ENCODE peak calls at places on chromosomes 7 and 10, in eight cellular contexts. G, M, Z, W, A, E, B and L are unnamed samples.
A peak's percentile ranks its signal among the peaks of the same experiment; 100 is the strongest.

GRCh38 chr7:105131033-105131656 is 117.1 kb downstream of the KMT2E start:
- DNase-seq in B (no peak), Z (peak; percentile 38), E (no peak), G (no peak), M (no peak), W (no peak), A (no peak), L (no peak)

GRCh38 chr10:126422561-126422960 is 34.3 kb upstream of the ADAM12 start:
- DNase-seq in M (no peak), A (no peak), E (no peak), G (no peak), B (no peak), W (no peak), Z (no peak), L (no peak)

GRCh38 chr7:123871998-123872867 is 27.3 kb downstream of the HYAL4 start:
- DNase-seq in Z (no peak), A (peak; percentile 8), G (peak; percentile 51), B (peak; percentile 74), E (peak; percentile 65), W (no peak), M (no peak), L (peak; percentile 56)

GRCh38 chr10:28796606-28797512 is 119.5 kb downstream of the BAMBI start:
- DNase-seq in B (no peak), W (no peak), M (no peak), G (no peak), Z (no peak), E (peak; percentile 21), A (peak; percentile 68), L (peak; percentile 79)

GRCh38 chr10:133241501-133242205 is 4.0 kb downstream of the VENTX start:
- DNase-seq in G (no peak), M (no peak), A (no peak), Z (no peak), E (no peak), B (no peak), W (no peak), L (no peak)

GRCh38 chr10:3568983-3569382 is 216.0 kb downstream of the KLF6 start:
- DNase-seq in W (no peak), E (no peak), G (no peak), A (no peak), M (no peak), B (no peak), Z (no peak), L (no peak)

GRCh38 chr7:8433477-8434289 is at the start of gene NXPH1:
- DNase-seq in W (no peak), G (no peak), M (no peak), B (peak; percentile 6), Z (no peak), E (peak; percentile 51), A (no peak), L (no peak)

GRCh38 chr7:143974457-143974856 is 19.8 kb downstream of the OR2F1 start:
- DNase-seq in E (no peak), B (no peak), A (no peak), Z (no peak), G (no peak), W (no peak), M (no peak), L (no peak)

GRCh38 chr7:134720091-134720935 is 59.1 kb upstream of the CALD1 start:
- DNase-seq in W (no peak), E (no peak), A (no peak), M (no peak), B (peak; percentile 96), G (no peak), Z (no peak), L (no peak)

GRCh38 chr10:14329609-14330246 is 996 bp downstream of the FRMD4A start:
- DNase-seq in W (no peak), Z (no peak), B (no peak), G (no peak), A (no peak), M (no peak), E (no peak), L (no peak)

GRCh38 chr7:116417593-116418345 is 81.8 kb upstream of the CAV2 start:
- DNase-seq in B (peak; percentile 65), G (no peak), E (no peak), Z (no peak), M (no peak), A (no peak), W (no peak), L (peak; percentile 21)

GRCh38 chr10:30186371-30186875 is 127.0 kb upstream of the JCAD start:
- DNase-seq in Z (no peak), A (peak; percentile 30), W (no peak), M (no peak), B (peak; percentile 60), G (no peak), E (peak; percentile 22), L (peak; percentile 84)

GRCh38 chr10:34045571-34046190 is 711.2 kb upstream of the NRP1 start:
- DNase-seq in A (no peak), Z (no peak), G (no peak), W (no peak), E (no peak), B (no peak), M (no peak), L (no peak)

GRCh38 chr7:148334959-148335577 is 255.5 kb upstream of the C7orf33 start:
- DNase-seq in M (no peak), Z (no peak), G (no peak), B (no peak), W (no peak), A (no peak), E (no peak), L (no peak)

GRCh38 chr10:107616463-107617131 is 452.1 kb upstream of the SORCS1 start:
- DNase-seq in A (no peak), Z (no peak), G (no peak), E (no peak), B (no peak), W (no peak), M (no peak), L (no peak)

GRCh38 chr10:43821103-43821502 is 172.4 kb upstream of the ZNF32 start:
- DNase-seq in G (no peak), Z (no peak), A (no peak), B (no peak), E (peak; percentile 26), M (no peak), W (no peak), L (no peak)

GRCh38 chr10:58660577-58661255 is 148.0 kb downstream of the BICC1 start:
- DNase-seq in B (no peak), Z (no peak), W (no peak), M (no peak), G (no peak), A (no peak), E (no peak), L (no peak)

GRCh38 chr10:24721254-24722106 is 2.2 kb downstream of the ARHGAP21 start:
- DNase-seq in B (peak; percentile 55), M (no peak), Z (no peak), G (no peak), W (no peak), E (peak; percentile 52), A (peak; percentile 17), L (no peak)

GRCh38 chr10:116263870-116264269 is 9.1 kb downstream of the GFRA1 start:
- DNase-seq in A (no peak), W (no peak), G (no peak), M (no peak), B (no peak), E (no peak), Z (no peak), L (no peak)

DNA sequence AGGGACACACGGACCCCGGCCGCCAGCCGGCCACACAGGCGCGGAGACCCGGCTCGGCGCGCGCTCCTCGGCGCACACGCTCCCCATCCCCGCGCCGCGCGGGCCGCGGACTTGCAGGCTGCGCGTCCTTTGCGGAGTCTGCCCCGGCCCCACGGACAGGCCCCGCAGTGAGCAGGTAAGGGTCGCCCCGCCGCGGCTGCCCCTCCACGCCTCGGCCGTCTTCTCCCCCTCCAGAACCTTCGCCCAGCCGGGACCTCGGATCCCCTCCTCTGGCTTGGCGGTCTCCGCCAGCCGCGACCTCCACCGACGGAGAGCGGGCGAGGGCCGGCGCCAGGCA is 364 bp downstream of the ADCYAP1R1 start:
- DNase-seq in B (no peak), Z (no peak), M (no peak), E (no peak), W (no peak), A (no peak), G (no peak), L (no peak)
- TF ChIP-seq POLR2A in B (no peak), Z (no peak), M (no peak), E (no peak), W (no peak), A (no peak), G (no peak), L (no peak)

GRCh38 chr7:32943654-32944030 is 13.6 kb upstream of the FKBP9 start:
- DNase-seq in B (no peak), A (no peak), Z (no peak), W (no peak), M (no peak), E (no peak), G (no peak), L (no peak)
- H3K27me3 ChIP-seq in B (no peaks in the 10 kb centered on the region), A (no peaks in the 10 kb centered on the region), Z (no peaks in the 10 kb centered on the region), W (no peaks in the 10 kb centered on the region), M (no peaks in the 10 kb centered on the region), E (no peaks in the 10 kb centered on the region), G (no peaks in the 10 kb centered on the region), L (no peaks in the 10 kb centered on the region)

DNA sequence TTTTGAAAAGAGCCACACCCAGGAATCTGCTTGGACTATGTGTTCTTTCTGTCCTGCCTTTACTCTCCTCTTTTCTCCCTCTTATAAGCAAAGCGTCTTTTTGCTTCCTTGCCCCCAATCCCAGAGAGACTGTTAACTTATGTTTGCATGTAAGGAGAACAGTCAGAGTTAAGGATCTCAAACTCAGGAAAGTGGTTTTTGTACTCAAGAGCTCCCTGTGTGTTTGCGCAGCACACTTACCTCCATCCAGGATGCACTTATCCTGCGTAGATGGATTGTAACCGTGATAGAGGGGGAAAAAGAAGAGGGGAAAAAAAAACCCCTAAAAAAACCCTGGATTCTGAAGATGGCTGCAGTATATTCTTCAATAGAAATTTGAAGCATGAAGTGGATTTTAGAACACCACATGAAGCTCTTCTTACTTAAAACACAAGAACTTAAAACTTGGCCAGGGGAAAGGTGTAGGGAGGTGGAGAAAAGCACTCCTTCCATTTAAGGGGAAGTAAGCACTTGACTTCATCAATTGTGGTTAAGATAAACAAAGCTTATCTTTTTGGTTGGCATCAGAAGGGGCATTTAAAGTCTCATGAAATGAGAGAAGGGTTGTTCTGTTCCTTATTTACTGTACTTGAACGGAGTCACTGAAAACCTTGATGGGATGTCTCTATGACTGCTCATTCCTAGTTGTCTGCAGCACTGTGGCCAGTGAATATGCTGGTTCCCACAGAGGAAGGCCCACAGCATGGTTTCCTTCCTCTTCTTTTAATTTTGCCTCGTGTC is 229.1 kb downstream of the AUTS2 start:
- DNase-seq in B (no peak), M (no peak), W (no peak), Z (no peak), A (no peak), E (no peak), G (no peak), L (no peak)
- H3K4me3 ChIP-seq in B (no peak overlapping the region), M (no peak overlapping the region), W (no peak overlapping the region), Z (peak overlapping the region; percentile 30), A (no peak overlapping the region), E (no peak overlapping the region), G (no peak overlapping the region), L (no peak overlapping the region)

GRCh38 chr7:1044189-1045037 is at the start of gene GPR146:
- DNase-seq in M (peak; percentile 99), A (peak; percentile 98), Z (no peak), G (peak; percentile 86), W (peak; percentile 75), B (peak; percentile 95), E (peak; percentile 99), L (peak; percentile 98)
- TF ChIP-seq POLR2A in M (peak; percentile 81), A (peak; percentile 50), Z (peak; percentile 71), G (peak; percentile 21), W (peak; percentile 20), B (peak; percentile 33), E (peak; percentile 66), L (peak; percentile 81)